ENCODE peak calls at places on chromosome 11, in six cellular contexts. One of them, this sample, is unnamed.

GRCh38 chr11:117868815-117869642 is 7.4 kb downstream of the FXYD6 start:
- DNase-seq in mammary epithelial cell: no peak
- DNase-seq in body of pancreas: no peak
- DNase-seq in kidney epithelial cell: no peak
- DNase-seq in thoracic aorta: no peak
- DNase-seq in prostate gland: no peak
- DNase-seq in this sample: no peak

GRCh38 chr11:131691558-131692041 is 321.2 kb downstream of the NTM start:
- DNase-seq in mammary epithelial cell: peak; percentile 58
- DNase-seq in body of pancreas: peak; percentile 26
- DNase-seq in kidney epithelial cell: no peak
- DNase-seq in thoracic aorta: no peak
- DNase-seq in prostate gland: no peak
- DNase-seq in this sample: no peak

GRCh38 chr11:2574553-2575535 is 125.0 kb downstream of the KCNQ1OT1 start:
- DNase-seq in mammary epithelial cell: peak; percentile 24
- DNase-seq in body of pancreas: peak; percentile 13
- DNase-seq in kidney epithelial cell: no peak
- DNase-seq in thoracic aorta: no peak
- DNase-seq in prostate gland: peak; percentile 71
- DNase-seq in this sample: no peak

GRCh38 chr11:130413383-130414106 is 14.9 kb downstream of the ADAMTS8 start:
- DNase-seq in mammary epithelial cell: peak; percentile 94
- DNase-seq in body of pancreas: no peak
- DNase-seq in kidney epithelial cell: peak; percentile 73
- DNase-seq in thoracic aorta: no peak
- DNase-seq in prostate gland: no peak
- DNase-seq in this sample: no peak

GRCh38 chr11:129620705-129621104 is 194.9 kb upstream of the TMEM45B start:
- DNase-seq in mammary epithelial cell: peak; percentile 78
- DNase-seq in body of pancreas: no peak
- DNase-seq in kidney epithelial cell: no peak
- DNase-seq in thoracic aorta: no peak
- DNase-seq in prostate gland: no peak
- DNase-seq in this sample: no peak

GRCh38 chr11:57978686-57979531 is 44.8 kb upstream of the OR9Q1 start:
- DNase-seq in mammary epithelial cell: peak; percentile 27
- DNase-seq in body of pancreas: no peak
- DNase-seq in kidney epithelial cell: no peak
- DNase-seq in thoracic aorta: no peak
- DNase-seq in prostate gland: no peak
- DNase-seq in this sample: no peak

GRCh38 chr11:61917043-61917356 is 366 bp downstream of the RAB3IL1 start:
- DNase-seq in mammary epithelial cell: no peak
- DNase-seq in body of pancreas: no peak
- DNase-seq in kidney epithelial cell: no peak
- DNase-seq in thoracic aorta: no peak
- DNase-seq in prostate gland: no peak
- DNase-seq in this sample: no peak

GRCh38 chr11:66112640-66113098 is 42.6 kb downstream of the PACS1 start:
- DNase-seq in mammary epithelial cell: peak; percentile 66
- DNase-seq in body of pancreas: peak; percentile 16
- DNase-seq in kidney epithelial cell: no peak
- DNase-seq in thoracic aorta: no peak
- DNase-seq in prostate gland: no peak
- DNase-seq in this sample: no peak

GRCh38 chr11:65225284-65226102 is 36.3 kb upstream of the POLA2 start:
- DNase-seq in mammary epithelial cell: peak; percentile 77
- DNase-seq in body of pancreas: peak; percentile 77
- DNase-seq in kidney epithelial cell: no peak
- DNase-seq in thoracic aorta: no peak
- DNase-seq in prostate gland: peak; percentile 53
- DNase-seq in this sample: no peak

GRCh38 chr11:47004595-47005033 is 68.1 kb downstream of the CSTPP1 start:
- DNase-seq in mammary epithelial cell: peak; percentile 61
- DNase-seq in body of pancreas: peak; percentile 85
- DNase-seq in kidney epithelial cell: peak; percentile 86
- DNase-seq in thoracic aorta: peak; percentile 33
- DNase-seq in prostate gland: peak; percentile 82
- DNase-seq in this sample: peak; percentile 68

GRCh38 chr11:9462172-9462799 is 1.5 kb downstream of the ZNF143 start:
- DNase-seq in mammary epithelial cell: peak; percentile 12
- DNase-seq in body of pancreas: no peak
- DNase-seq in kidney epithelial cell: no peak
- DNase-seq in thoracic aorta: no peak
- DNase-seq in prostate gland: no peak
- DNase-seq in this sample: no peak

GRCh38 chr11:46050065-46050464 is 71.2 kb downstream of the PHF21A start:
- DNase-seq in mammary epithelial cell: peak; percentile 67
- DNase-seq in body of pancreas: peak; percentile 9
- DNase-seq in kidney epithelial cell: peak; percentile 70
- DNase-seq in thoracic aorta: peak; percentile 8
- DNase-seq in prostate gland: peak; percentile 55
- DNase-seq in this sample: no peak

GRCh38 chr11:110968348-110969062 is 256.3 kb upstream of the ARHGAP20 start:
- DNase-seq in mammary epithelial cell: peak; percentile 35
- DNase-seq in body of pancreas: no peak
- DNase-seq in kidney epithelial cell: no peak
- DNase-seq in thoracic aorta: no peak
- DNase-seq in prostate gland: no peak
- DNase-seq in this sample: no peak

GRCh38 chr11:33668468-33668825 is 32.2 kb downstream of the C11orf91 start:
- DNase-seq in mammary epithelial cell: no peak
- DNase-seq in body of pancreas: no peak
- DNase-seq in kidney epithelial cell: no peak
- DNase-seq in thoracic aorta: no peak
- DNase-seq in prostate gland: no peak
- DNase-seq in this sample: no peak

GRCh38 chr11:76918941-76919386 is 58.2 kb downstream of the ACER3 start:
- DNase-seq in mammary epithelial cell: peak; percentile 40
- DNase-seq in body of pancreas: peak; percentile 32
- DNase-seq in kidney epithelial cell: peak; percentile 21
- DNase-seq in thoracic aorta: no peak
- DNase-seq in prostate gland: peak; percentile 28
- DNase-seq in this sample: peak; percentile 77

GRCh38 chr11:5690216-5690615 is 626 bp downstream of the TRIM22 start:
- DNase-seq in mammary epithelial cell: peak; percentile 29
- DNase-seq in body of pancreas: no peak
- DNase-seq in kidney epithelial cell: no peak
- DNase-seq in thoracic aorta: no peak
- DNase-seq in prostate gland: no peak
- DNase-seq in this sample: no peak

GRCh38 chr11:1573847-1574255 is 1.8 kb upstream of the DUSP8 start:
- DNase-seq in mammary epithelial cell: peak; percentile 23
- DNase-seq in body of pancreas: peak; percentile 95
- DNase-seq in kidney epithelial cell: no peak
- DNase-seq in thoracic aorta: no peak
- DNase-seq in prostate gland: peak; percentile 26
- DNase-seq in this sample: peak; percentile 67

GRCh38 chr11:1226981-1227550 is 4.2 kb downstream of the MUC5B start:
- DNase-seq in mammary epithelial cell: no peak
- DNase-seq in body of pancreas: peak; percentile 5
- DNase-seq in kidney epithelial cell: no peak
- DNase-seq in thoracic aorta: no peak
- DNase-seq in prostate gland: no peak
- DNase-seq in this sample: no peak

GRCh38 chr11:83008581-83008923 is 63.1 kb downstream of the RAB30 start:
- DNase-seq in mammary epithelial cell: no peak
- DNase-seq in body of pancreas: no peak
- DNase-seq in kidney epithelial cell: no peak
- DNase-seq in thoracic aorta: no peak
- DNase-seq in prostate gland: no peak
- DNase-seq in this sample: no peak

GRCh38 chr11:15104166-15104565 is 10.6 kb upstream of the INSC start:
- DNase-seq in mammary epithelial cell: peak; percentile 21
- DNase-seq in body of pancreas: no peak
- DNase-seq in kidney epithelial cell: no peak
- DNase-seq in thoracic aorta: no peak
- DNase-seq in prostate gland: no peak
- DNase-seq in this sample: no peak

GRCh38 chr11:92449780-92450179 is 225.2 kb downstream of the FAT3 start:
- DNase-seq in mammary epithelial cell: no peak
- DNase-seq in body of pancreas: no peak
- DNase-seq in kidney epithelial cell: no peak
- DNase-seq in thoracic aorta: no peak
- DNase-seq in prostate gland: no peak
- DNase-seq in this sample: no peak

GRCh38 chr11:64713031-64713780 is 9.8 kb downstream of the NRXN2 start:
- DNase-seq in mammary epithelial cell: peak; percentile 39
- DNase-seq in body of pancreas: peak; percentile 70
- DNase-seq in kidney epithelial cell: no peak
- DNase-seq in thoracic aorta: no peak
- DNase-seq in prostate gland: peak; percentile 33
- DNase-seq in this sample: peak; percentile 13

GRCh38 chr11:76665172-76665571 is 5.4 kb downstream of the LRRC32 start:
- DNase-seq in mammary epithelial cell: no peak
- DNase-seq in body of pancreas: no peak
- DNase-seq in kidney epithelial cell: no peak
- DNase-seq in thoracic aorta: no peak
- DNase-seq in prostate gland: no peak
- DNase-seq in this sample: no peak

GRCh38 chr11:121067912-121068652 is 33.0 kb upstream of the TECTA start:
- DNase-seq in mammary epithelial cell: no peak
- DNase-seq in body of pancreas: no peak
- DNase-seq in kidney epithelial cell: no peak
- DNase-seq in thoracic aorta: no peak
- DNase-seq in prostate gland: no peak
- DNase-seq in this sample: no peak

GRCh38 chr11:73761403-73761945 is 600 bp upstream of the RAB6A start:
- DNase-seq in mammary epithelial cell: peak; percentile 15
- DNase-seq in body of pancreas: no peak
- DNase-seq in kidney epithelial cell: no peak
- DNase-seq in thoracic aorta: no peak
- DNase-seq in prostate gland: no peak
- DNase-seq in this sample: no peak

DNA sequence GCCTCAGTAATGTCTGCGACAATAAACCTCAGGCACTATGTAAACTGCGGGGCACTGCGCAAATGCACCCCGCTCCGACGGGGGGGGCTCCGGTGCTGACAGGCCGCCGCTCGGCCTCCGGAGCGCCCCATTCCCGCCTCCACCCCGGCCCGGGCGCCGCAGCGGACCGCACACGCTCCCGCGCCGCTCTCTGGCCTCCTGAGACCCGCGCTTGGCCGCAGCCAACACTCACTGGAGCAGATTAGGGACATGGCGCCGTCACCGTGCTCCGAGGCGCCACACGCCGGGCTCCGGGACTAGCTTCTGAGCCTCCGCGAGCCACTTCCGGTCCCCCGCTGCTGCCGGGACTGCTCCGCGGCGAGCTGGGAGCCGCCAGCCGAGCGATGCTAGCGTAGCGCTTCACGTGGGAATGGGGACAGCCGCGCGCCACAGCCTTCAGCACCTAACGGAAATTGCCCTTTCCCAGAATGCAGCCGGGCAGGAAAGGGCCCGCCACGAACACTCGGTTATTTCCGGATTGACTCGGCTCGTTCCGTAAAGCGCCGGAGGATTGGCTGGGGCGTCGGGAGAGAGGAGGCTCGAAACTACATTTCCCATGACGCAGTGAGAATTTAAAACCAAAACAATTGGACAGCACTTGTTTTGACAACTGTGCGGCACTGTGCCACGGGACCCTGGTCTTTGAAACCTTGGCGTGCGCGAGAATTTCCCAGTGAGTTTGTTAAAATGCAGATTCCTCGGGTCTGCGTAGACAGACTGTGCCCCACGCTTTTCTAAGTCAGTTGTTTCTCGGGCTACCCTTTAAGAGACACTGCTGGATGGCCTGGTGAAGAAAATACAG is at the start of gene PRPF19:
- DNase-seq in mammary epithelial cell: peak; percentile 96
- DNase-seq in body of pancreas: peak; percentile 97
- DNase-seq in kidney epithelial cell: peak; percentile 82
- DNase-seq in thoracic aorta: peak; percentile 92
- DNase-seq in prostate gland: peak; percentile 96
- DNase-seq in this sample: peak; percentile 82
- TF ChIP-seq CTCF in mammary epithelial cell: no peak
- TF ChIP-seq CTCF in body of pancreas: no peak
- TF ChIP-seq CTCF in kidney epithelial cell: no peak
- TF ChIP-seq CTCF in thoracic aorta: no peak
- TF ChIP-seq CTCF in prostate gland: no peak
- TF ChIP-seq CTCF in this sample: no peak

GRCh38 chr11:134622458-134622857 is 210.4 kb upstream of the B3GAT1 start:
- DNase-seq in mammary epithelial cell: no peak
- DNase-seq in body of pancreas: no peak
- DNase-seq in kidney epithelial cell: no peak
- DNase-seq in thoracic aorta: no peak
- DNase-seq in prostate gland: no peak
- DNase-seq in this sample: no peak

GRCh38 chr11:134625631-134626030 is 213.6 kb upstream of the B3GAT1 start:
- DNase-seq in mammary epithelial cell: no peak
- DNase-seq in body of pancreas: no peak
- DNase-seq in kidney epithelial cell: no peak
- DNase-seq in thoracic aorta: no peak
- DNase-seq in prostate gland: no peak
- DNase-seq in this sample: no peak

GRCh38 chr11:134625151-134625550 is 213.1 kb upstream of the B3GAT1 start:
- DNase-seq in mammary epithelial cell: no peak
- DNase-seq in body of pancreas: no peak
- DNase-seq in kidney epithelial cell: no peak
- DNase-seq in thoracic aorta: no peak
- DNase-seq in prostate gland: no peak
- DNase-seq in this sample: no peak

GRCh38 chr11:134624166-134624920 is 212.3 kb upstream of the B3GAT1 start:
- DNase-seq in mammary epithelial cell: no peak
- DNase-seq in body of pancreas: no peak
- DNase-seq in kidney epithelial cell: no peak
- DNase-seq in thoracic aorta: no peak
- DNase-seq in prostate gland: no peak
- DNase-seq in this sample: no peak

GRCh38 chr11:134623711-134624110 is 211.7 kb upstream of the B3GAT1 start:
- DNase-seq in mammary epithelial cell: no peak
- DNase-seq in body of pancreas: no peak
- DNase-seq in kidney epithelial cell: no peak
- DNase-seq in thoracic aorta: no peak
- DNase-seq in prostate gland: no peak
- DNase-seq in this sample: no peak
- TF ChIP-seq CTCF in mammary epithelial cell: no peak
- TF ChIP-seq CTCF in body of pancreas: no peak
- TF ChIP-seq CTCF in kidney epithelial cell: no peak
- TF ChIP-seq CTCF in thoracic aorta: no peak
- TF ChIP-seq CTCF in prostate gland: no peak
- TF ChIP-seq CTCF in this sample: no peak

DNA sequence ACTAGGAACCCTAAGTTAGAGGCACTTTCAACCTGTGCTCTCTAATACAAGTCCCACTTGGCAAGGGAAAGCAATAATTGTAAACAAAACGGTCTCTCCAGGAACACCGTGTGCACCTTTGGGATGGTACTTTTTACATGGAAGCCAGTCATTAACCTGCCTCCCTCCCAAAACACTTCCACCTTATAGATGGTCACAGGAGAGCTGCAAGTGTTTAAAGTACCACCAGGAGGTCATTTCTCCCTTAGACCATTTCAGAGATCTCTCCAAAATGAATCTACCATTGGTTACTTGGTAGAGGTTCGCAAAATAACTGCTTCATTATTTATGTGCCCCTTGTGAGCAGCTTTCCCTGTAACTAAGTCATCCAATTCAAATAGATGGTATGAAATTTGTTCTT is 375.3 kb downstream of the DYNC2H1 start:
- DNase-seq in mammary epithelial cell: no peak
- DNase-seq in body of pancreas: no peak
- DNase-seq in kidney epithelial cell: no peak
- DNase-seq in thoracic aorta: no peak
- DNase-seq in prostate gland: no peak
- DNase-seq in this sample: peak; percentile 28
- TF ChIP-seq CTCF in mammary epithelial cell: peak; percentile 4
- TF ChIP-seq CTCF in body of pancreas: no peak
- TF ChIP-seq CTCF in kidney epithelial cell: no peak
- TF ChIP-seq CTCF in thoracic aorta: no peak
- TF ChIP-seq CTCF in prostate gland: no peak
- TF ChIP-seq CTCF in this sample: no peak

GRCh38 chr11:115504279-115505158 is at the start of gene CADM1:
- DNase-seq in mammary epithelial cell: peak; percentile 90
- DNase-seq in body of pancreas: peak; percentile 98
- DNase-seq in kidney epithelial cell: peak; percentile 79
- DNase-seq in thoracic aorta: peak; percentile 81
- DNase-seq in prostate gland: peak; percentile 98
- DNase-seq in this sample: peak; percentile 86
- TF ChIP-seq CTCF in mammary epithelial cell: peak; percentile 83
- TF ChIP-seq CTCF in body of pancreas: peak; percentile 67
- TF ChIP-seq CTCF in kidney epithelial cell: peak; percentile 66
- TF ChIP-seq CTCF in thoracic aorta: peak; percentile 50
- TF ChIP-seq CTCF in prostate gland: peak; percentile 84
- TF ChIP-seq CTCF in this sample: peak; percentile 44